ENCODE peak calls at places on chromosomes 7 and 10, in six cellular contexts. P is NCI-H2029; Q is SJCRH30; R is stimulated activated CD8-positive, alpha-beta memory T cell treated with anti-CD3 and anti-CD28 coated beads, Interleukin-15, amount 100 ng/mL, for 24 hours; H is NCI-H748 treated with DMSO at 0.1 percent for 48 hours; K is heart right ventricle. J is an unnamed sample.

GRCh38 chr10:110864662-110865140 is 7.0 kb upstream of the PDCD4 start:
- DNase-seq in P (no peak), Q (peak), R (no peak), H (no peak), K (no peak), J (no peak)

GRCh38 chr10:71998840-71999194 is 34.6 kb downstream of the CHST3 start:
- DNase-seq in P (no peak), Q (peak), R (no peak), H (no peak), K (peak), J (no peak)

GRCh38 chr10:99235872-99236626 is 397 bp upstream of the HPSE2 start:
- DNase-seq in P (no peak), Q (no peak), R (no peak), H (no peak), K (no peak), J (no peak)

GRCh38 chr10:108375691-108376090 is 1211.2 kb upstream of the SORCS1 start:
- DNase-seq in P (no peak), Q (no peak), R (no peak), H (no peak), K (no peak), J (no peak)

GRCh38 chr10:56551037-56551436 is 190.0 kb upstream of the ZWINT start:
- DNase-seq in P (no peak), Q (no peak), R (no peak), H (no peak), K (no peak), J (no peak)

GRCh38 chr10:132210766-132211165 is 24.0 kb downstream of the DPYSL4 start:
- DNase-seq in P (no peak), Q (no peak), R (no peak), H (no peak), K (no peak), J (no peak)

GRCh38 chr10:12191715-12192114 is 4.0 kb downstream of the NUDT5 start:
- DNase-seq in P (no peak), Q (peak), R (no peak), H (no peak), K (no peak), J (no peak)

GRCh38 chr10:22624289-22624738 is 90.1 kb downstream of the PIP4K2A start:
- DNase-seq in P (no peak), Q (peak), R (no peak), H (no peak), K (no peak), J (no peak)

GRCh38 chr7:1862560-1862959 is 192.5 kb downstream of the ELFN1 start:
- DNase-seq in P (no peak), Q (no peak), R (no peak), H (no peak), K (no peak), J (no peak)

GRCh38 chr7:131131012-131131745 is 196.5 kb upstream of the MKLN1 start:
- DNase-seq in P (no peak), Q (no peak), R (no peak), H (no peak), K (no peak), J (no peak)

GRCh38 chr7:139654270-139655181 is 123.3 kb downstream of the HIPK2 start:
- DNase-seq in P (no peak), Q (no peak), R (no peak), H (no peak), K (no peak), J (no peak)

GRCh38 chr10:79487296-79488194 is 24.8 kb upstream of the EIF5AL1 start:
- DNase-seq in P (no peak), Q (peak), R (no peak), H (no peak), K (peak), J (no peak)

GRCh38 chr10:132387723-132388210 is 9.2 kb upstream of the PWWP2B start:
- DNase-seq in P (no peak), Q (peak), R (peak), H (no peak), K (peak), J (no peak)

GRCh38 chr10:72336259-72337038 is 18.3 kb downstream of the DNAJB12 start:
- DNase-seq in P (no peak), Q (no peak), R (no peak), H (no peak), K (no peak), J (no peak)

GRCh38 chr7:30842542-30843451 is 68.9 kb upstream of the AQP1 start:
- DNase-seq in P (no peak), Q (no peak), R (no peak), H (no peak), K (no peak), J (no peak)

GRCh38 chr10:35433851-35434426 is 97.6 kb downstream of the CCNY start:
- DNase-seq in P (no peak), Q (peak), R (no peak), H (peak), K (no peak), J (no peak)

J was measured in DMS79.